ENCODE peak calls at places on chromosomes 2 and 18, in ten cellular contexts. Z is astrocyte of the cerebellum, I is SK-N-SH, H is cardiac fibroblast, Y is B cell, M is RWPE1, T is upper lobe of right lung, S is bronchial epithelial cell, G is astrocyte, J is nephron progenitor cell. W is an unnamed sample.

GRCh38 chr2:187390891-187391290 is 57.2 kb downstream of the CALCRL start:
- DNase-seq in Z (no peak), I (no peak), H (peak), Y (no peak), M (peak), T (no peak), S (peak), G (peak), J (no peak), W (peak)

GRCh38 chr2:47984041-47984440 is 77.7 kb upstream of the FBXO11 start:
- DNase-seq in Z (peak), I (no peak), H (peak), Y (no peak), M (no peak), T (no peak), S (no peak), G (peak), J (no peak), W (no peak)

GRCh38 chr2:206693399-206694137 is 24.6 kb downstream of the DYTN start:
- DNase-seq in Z (peak), I (peak), H (peak), Y (peak), M (peak), T (no peak), S (peak), G (peak), J (peak), W (peak)

GRCh38 chr2:112920923-112921532 is 10.1 kb downstream of the IL37 start:
- DNase-seq in Z (no peak), I (no peak), H (peak), Y (no peak), M (peak), T (no peak), S (peak), G (peak), J (no peak), W (no peak)

GRCh38 chr2:17583166-17583565 is 42.7 kb downstream of the VSNL1 start:
- DNase-seq in Z (no peak), I (no peak), H (peak), Y (no peak), M (no peak), T (no peak), S (peak), G (peak), J (no peak), W (no peak)

GRCh38 chr2:141439524-141439923 is 691.3 kb downstream of the LRP1B start:
- DNase-seq in Z (no peak), I (no peak), H (no peak), Y (no peak), M (no peak), T (no peak), S (peak), G (peak), J (no peak), W (no peak)

GRCh38 chr2:100941646-100942240 is 60.3 kb upstream of the RPL31 start:
- DNase-seq in Z (no peak), I (no peak), H (peak), Y (no peak), M (no peak), T (no peak), S (no peak), G (peak), J (no peak), W (no peak)

GRCh38 chr18:30915336-30915988 is 127.1 kb downstream of the DSC3 start:
- DNase-seq in Z (no peak), I (no peak), H (no peak), Y (no peak), M (no peak), T (no peak), S (no peak), G (no peak), J (no peak), W (no peak)

GRCh38 chr18:10682368-10682714 is 156.5 kb downstream of the NAPG start:
- DNase-seq in Z (no peak), I (no peak), H (no peak), Y (no peak), M (no peak), T (no peak), S (no peak), G (no peak), J (no peak), W (no peak)

GRCh38 chr2:215784371-215784783 is 229.0 kb downstream of the MREG start:
- DNase-seq in Z (peak), I (peak), H (peak), Y (no peak), M (no peak), T (no peak), S (no peak), G (peak), J (no peak), W (peak)

GRCh38 chr2:178419123-178419522 is 31.9 kb downstream of the PRKRA start:
- DNase-seq in Z (no peak), I (no peak), H (peak), Y (no peak), M (peak), T (no peak), S (peak), G (no peak), J (no peak), W (no peak)
- TF ChIP-seq CTCF in Z (peak), I (peak), H (peak), Y (no peak), M (peak), T (no peak), S (peak), G (no peak), J (no peak), W (peak)

GRCh38 chr2:177296047-177296446 is 31.5 kb upstream of the NFE2L2 start:
- DNase-seq in Z (peak), I (peak), H (peak), Y (peak), M (peak), T (no peak), S (peak), G (no peak), J (no peak), W (no peak)
- TF ChIP-seq CTCF in Z (peak), I (peak), H (peak), Y (peak), M (peak), T (peak), S (peak), G (peak), J (no peak), W (peak)

GRCh38 chr2:98923244-98923940 is 12.6 kb downstream of the CRACDL start:
- DNase-seq in Z (no peak), I (no peak), H (no peak), Y (no peak), M (no peak), T (no peak), S (no peak), G (no peak), J (no peak), W (no peak)
- TF ChIP-seq CTCF in Z (no peak), I (peak), H (peak), Y (no peak), M (no peak), T (no peak), S (no peak), G (no peak), J (peak), W (no peak)

GRCh38 chr2:127324635-127325034 is 30.7 kb upstream of the ERCC3 start:
- DNase-seq in Z (peak), I (peak), H (peak), Y (peak), M (peak), T (no peak), S (peak), G (peak), J (no peak), W (peak)
- TF ChIP-seq CTCF in Z (peak), I (peak), H (peak), Y (peak), M (peak), T (peak), S (peak), G (peak), J (peak), W (peak)

GRCh38 chr18:29439398-29439797 is 1262.5 kb upstream of the CDH2 start:
- DNase-seq in Z (no peak), I (no peak), H (no peak), Y (no peak), M (no peak), T (no peak), S (no peak), G (no peak), J (no peak), W (no peak)

GRCh38 chr18:29434650-29435049 is 1257.7 kb upstream of the CDH2 start:
- DNase-seq in Z (no peak), I (no peak), H (no peak), Y (no peak), M (no peak), T (no peak), S (no peak), G (peak), J (no peak), W (no peak)

DNA sequence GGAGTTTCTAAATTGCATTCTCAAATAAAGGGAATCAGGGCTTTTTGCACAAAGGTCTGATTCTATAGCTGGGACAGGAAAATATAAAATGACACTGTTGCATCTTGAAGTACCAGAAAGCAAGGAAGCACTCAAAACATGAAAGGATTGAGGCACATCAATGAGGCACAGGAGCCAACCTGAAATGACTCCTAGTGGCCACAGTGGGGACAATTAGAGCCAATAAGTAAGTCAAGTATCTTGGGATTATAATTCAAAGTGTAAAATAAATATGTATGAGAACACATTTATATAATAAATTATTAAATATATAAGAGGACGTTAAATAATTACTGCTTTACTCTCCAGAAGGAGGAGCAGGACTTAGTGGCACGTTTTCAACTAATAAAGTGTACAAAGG is 1259.5 kb upstream of the CDH2 start:
- DNase-seq in Z (no peak), I (no peak), H (no peak), Y (no peak), M (no peak), T (no peak), S (no peak), G (no peak), J (no peak), W (no peak)
- TF ChIP-seq CTCF in Z (no peak), I (no peak), H (peak), Y (no peak), M (no peak), T (no peak), S (peak), G (no peak), J (peak), W (no peak)

GRCh38 chr18:25245299-25245698 is 106.7 kb downstream of the ZNF521 start:
- DNase-seq in Z (no peak), I (no peak), H (no peak), Y (no peak), M (no peak), T (no peak), S (no peak), G (no peak), J (no peak), W (no peak)
- TF ChIP-seq CTCF in Z (no peak), I (no peak), H (no peak), Y (no peak), M (no peak), T (no peak), S (no peak), G (no peak), J (no peak), W (no peak)

DNA sequence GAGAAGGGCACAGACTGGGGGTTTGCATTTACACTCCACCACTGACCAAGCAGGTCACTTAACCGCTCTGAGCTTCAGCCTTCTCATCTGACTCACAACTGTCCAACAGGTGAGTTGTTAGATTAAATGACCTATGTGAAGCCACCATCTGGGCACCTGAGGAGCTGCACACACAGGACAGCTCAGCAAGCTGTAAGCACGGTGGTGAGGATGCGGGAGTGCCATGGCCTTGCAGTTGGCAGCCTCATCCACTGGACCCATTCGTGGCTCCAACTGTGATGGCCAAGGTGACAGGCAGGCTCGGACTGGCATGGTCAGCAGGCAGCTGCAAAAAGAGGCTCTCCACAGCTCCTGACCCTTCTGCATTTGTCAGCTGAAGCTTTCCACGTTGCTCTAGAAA is 23.3 kb upstream of the AMMECR1L start:
- DNase-seq in Z (no peak), I (no peak), H (no peak), Y (no peak), M (no peak), T (no peak), S (no peak), G (no peak), J (no peak), W (no peak)
- TF ChIP-seq CTCF in Z (no peak), I (no peak), H (no peak), Y (no peak), M (no peak), T (no peak), S (no peak), G (no peak), J (no peak), W (no peak)